ENCODE peak calls at places on chromosomes 5 and 9, in five cellular contexts. S is suprapubic skin, O is transverse colon, T is upper lobe of right lung, Q is lung. E is an unnamed sample. For H3K36me3 and H3K27me3, the result is how much of the 10 kb centered on the place peaks cover.

GRCh38 chr9:4105183-4105582 is 194.7 kb downstream of the GLIS3 start:
- DNase-seq in T (no peak), Q (no peak), O (no peak), S (no peak), E (no peak)

GRCh38 chr5:10789021-10789420 is 28.0 kb upstream of the DAP start:
- DNase-seq in T (no peak), O (peak), Q (no peak), S (no peak), E (no peak)

GRCh38 chr5:173201636-173202265 is 33.3 kb downstream of the NKX2-5 start:
- DNase-seq in T (no peak), S (no peak), Q (no peak), O (no peak), E (no peak)

GRCh38 chr5:178625679-178626483 is 969 bp downstream of the CLK4 start:
- DNase-seq in T (no peak), O (no peak), S (no peak), Q (no peak), E (no peak)

GRCh38 chr5:78615697-78616096 is 32.9 kb downstream of the LHFPL2 start:
- DNase-seq in T (no peak), S (no peak), O (no peak), Q (no peak), E (no peak)

GRCh38 chr9:92501671-92502393 is 19.5 kb upstream of the ASPN start:
- DNase-seq in O (peak), Q (no peak), S (no peak), T (no peak), E (peak)

GRCh38 chr5:159800131-159800830 is 116.0 kb upstream of the ADRA1B start:
- DNase-seq in S (no peak), O (no peak), Q (no peak), T (no peak), E (no peak)

GRCh38 chr5:33513786-33514185 is 73.0 kb downstream of the TARS1 start:
- DNase-seq in S (no peak), O (no peak), T (no peak), Q (no peak), E (no peak)

GRCh38 chr5:116075117-116075910 is 9.5 kb upstream of the COMMD10 start:
- DNase-seq in Q (no peak), S (no peak), O (no peak), T (no peak), E (no peak)

GRCh38 chr9:131627846-131628820 is 82.8 kb downstream of the PRRT1B start:
- DNase-seq in O (peak), S (no peak), T (peak), Q (peak), E (peak)

GRCh38 chr5:81161012-81161601 is 72.0 kb upstream of the CKMT2 start:
- DNase-seq in T (no peak), O (no peak), Q (no peak), S (no peak), E (no peak)

GRCh38 chr5:69450116-69450515 is 35.2 kb downstream of the MARVELD2 start:
- DNase-seq in Q (no peak), T (no peak), S (no peak), O (no peak), E (no peak)

GRCh38 chr5:135371738-135372232 is 27.2 kb downstream of the MACROH2A1 start:
- DNase-seq in O (no peak), S (peak), Q (peak), T (no peak), E (no peak)

GRCh38 chr5:39520232-39520572 is 95.4 kb upstream of the DAB2 start:
- DNase-seq in O (no peak), S (no peak), T (no peak), Q (no peak), E (no peak)

GRCh38 chr9:130446111-130446861 is 1.5 kb downstream of the ASS1 start:
- DNase-seq in S (peak), O (peak), Q (peak), T (peak), E (peak)

GRCh38 chr5:87899109-87900100 is 369.2 kb downstream of the TMEM161B start:
- DNase-seq in O (no peak), S (peak), Q (no peak), T (no peak), E (no peak)

GRCh38 chr5:136864960-136865359 is 499.6 kb upstream of the TRPC7 start:
- DNase-seq in S (no peak), O (no peak), T (no peak), Q (no peak), E (no peak)

GRCh38 chr5:150729859-150730258 is 29.0 kb downstream of the DCTN4 start:
- DNase-seq in S (no peak), O (no peak), Q (no peak), T (no peak), E (no peak)
- H3K36me3 ChIP-seq in S (half or more), O (half or more), Q (under half), T (half or more), E (under half)

GRCh38 chr9:35683323-35683722 is 6.4 kb downstream of the TPM2 start:
- DNase-seq in Q (no peak), S (no peak), O (no peak), T (no peak), E (no peak)

GRCh38 chr9:35685506-35685905 is 4.2 kb downstream of the TPM2 start:
- DNase-seq in S (no peak), Q (no peak), O (no peak), T (no peak), E (no peak)

GRCh38 chr9:35686222-35687203 is 3.2 kb downstream of the TPM2 start:
- DNase-seq in S (no peak), T (no peak), O (no peak), Q (no peak), E (no peak)

GRCh38 chr9:35687306-35687705 is 2.4 kb downstream of the TPM2 start:
- DNase-seq in Q (no peak), S (no peak), T (no peak), O (no peak), E (peak)

DNA sequence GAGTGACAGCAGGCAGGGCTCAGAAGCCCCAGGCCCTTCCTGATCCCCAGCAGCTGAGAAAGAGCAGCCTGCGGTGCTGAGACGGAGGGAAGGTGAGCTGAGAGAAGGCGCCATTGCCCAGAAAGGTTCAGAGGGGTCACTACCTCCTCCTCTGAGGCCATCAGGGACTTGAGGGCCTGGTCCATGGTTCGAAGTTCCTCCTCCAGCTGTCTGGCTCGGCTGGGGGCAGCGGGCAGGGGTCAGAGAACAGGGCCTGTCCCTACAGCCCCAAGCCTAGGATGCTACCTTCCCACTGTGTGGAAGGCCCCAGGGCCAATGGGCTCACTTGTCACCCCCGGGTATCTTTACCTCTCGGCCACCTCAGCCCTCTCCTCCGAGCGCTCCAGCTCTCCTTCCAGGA is 4.8 kb downstream of the TPM2 start:
- DNase-seq in Q (no peak), O (no peak), S (no peak), T (no peak), E (no peak)
- H3K4me3 ChIP-seq in Q (no peak), O (no peak), S (peak), T (no peak), E (no peak)

GRCh38 chr5:105101597-105101996 is 1539.0 kb upstream of the NUDT12 start:
- DNase-seq in Q (no peak), T (no peak), O (no peak), S (no peak), E (no peak)
- H3K27me3 ChIP-seq in Q (under half), T (under half), O (under half), S (under half), E (under half)

GRCh38 chr9:21549251-21549765 is 67.2 kb upstream of the IFNE start:
- DNase-seq in S (no peak), O (peak), Q (no peak), T (no peak), E (no peak)
- H3K36me3 ChIP-seq in S (under half), O (under half), Q (under half), T (under half), E (under half)

GRCh38 chr9:135088979-135089847 is 1.7 kb downstream of the OLFM1 start:
- DNase-seq in T (no peak), O (no peak), Q (no peak), S (no peak), E (no peak)
- H3K4me3 ChIP-seq in T (peak), O (no peak), Q (no peak), S (peak), E (peak)

GRCh38 chr5:48192-48591 is 43.8 kb upstream of the PLEKHG4B start:
- DNase-seq in S (no peak), T (no peak), Q (no peak), O (no peak), E (no peak)

GRCh38 chr5:53381-54174 is 38.4 kb upstream of the PLEKHG4B start:
- DNase-seq in Q (peak), T (peak), S (no peak), O (peak), E (peak)

GRCh38 chr5:51500-51823 is 40.5 kb upstream of the PLEKHG4B start:
- DNase-seq in Q (no peak), S (no peak), O (no peak), T (no peak), E (peak)

GRCh38 chr5:49953-50544 is 41.9 kb upstream of the PLEKHG4B start:
- DNase-seq in S (no peak), Q (no peak), T (no peak), O (no peak), E (no peak)

DNA sequence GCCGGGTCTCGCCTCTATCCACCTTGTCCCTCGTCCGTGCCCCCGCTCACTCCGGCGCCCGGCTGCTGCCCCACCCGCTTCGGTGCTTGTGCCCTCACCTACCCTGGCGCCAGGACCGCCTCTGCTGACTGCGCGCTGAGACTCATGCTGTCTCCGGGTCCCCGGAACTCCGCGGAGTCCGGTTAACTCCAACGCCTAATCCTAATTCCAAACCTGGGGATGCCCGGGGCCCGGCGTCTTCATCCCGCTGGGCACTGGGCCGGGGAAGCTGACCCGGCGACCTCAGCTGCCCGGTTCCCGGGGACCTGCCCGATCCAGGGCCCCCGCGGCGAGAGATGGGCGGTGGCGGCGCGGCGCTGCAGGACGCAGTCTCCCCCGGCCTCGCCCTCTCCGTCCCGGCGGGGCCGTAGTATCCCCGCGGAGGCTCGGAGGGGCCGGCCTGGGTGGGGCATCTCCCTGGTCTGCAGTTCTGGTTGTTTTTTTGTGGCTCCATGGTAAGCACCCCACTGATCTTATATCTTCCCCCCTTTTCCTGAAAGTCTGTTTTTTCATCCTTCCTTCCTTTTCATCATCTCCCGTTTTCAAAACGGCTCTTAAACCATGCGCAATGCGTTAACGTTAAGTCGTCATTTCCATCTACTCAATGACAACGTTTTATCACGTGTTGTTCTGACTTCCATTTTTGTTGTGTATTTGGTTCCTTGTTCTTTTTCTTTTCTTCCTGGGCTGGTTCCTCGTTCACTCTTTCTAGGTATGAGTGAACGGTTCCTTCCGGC is 41.1 kb upstream of the PLEKHG4B start:
- DNase-seq in S (no peak), Q (no peak), T (no peak), O (no peak), E (peak)
- H3K27me3 ChIP-seq in S (under half), Q (under half), T (under half), O (half or more), E (under half)